ENCODE peak calls at places on chromosomes 1 and 21, in nine cellular contexts. One of them, this sample, is unnamed.

GRCh38 chr1:119748040-119748439 is 20.7 kb downstream of the HMGCS2 start:
- DNase-seq in cardiac muscle cell: peak; percentile 23
- DNase-seq in A172: no peak
- DNase-seq in HFF-Myc: no peak
- DNase-seq in T follicular helper cell: no peak
- DNase-seq in fibroblast of lung: no peak
- DNase-seq in kidney tubule cell: no peak
- DNase-seq in kidney epithelial cell: no peak
- DNase-seq in memory B cell: no peak
- DNase-seq in this sample: no peak

GRCh38 chr1:23473037-23473800 is 10.8 kb downstream of the ASAP3 start:
- DNase-seq in cardiac muscle cell: no peak
- DNase-seq in A172: no peak
- DNase-seq in HFF-Myc: no peak
- DNase-seq in T follicular helper cell: no peak
- DNase-seq in fibroblast of lung: peak; percentile 66
- DNase-seq in kidney tubule cell: peak; percentile 84
- DNase-seq in kidney epithelial cell: peak; percentile 57
- DNase-seq in memory B cell: no peak
- DNase-seq in this sample: no peak

GRCh38 chr1:29962356-29962755 is 726.0 kb downstream of the PTPRU start:
- DNase-seq in cardiac muscle cell: no peak
- DNase-seq in A172: no peak
- DNase-seq in HFF-Myc: no peak
- DNase-seq in T follicular helper cell: no peak
- DNase-seq in fibroblast of lung: no peak
- DNase-seq in kidney tubule cell: no peak
- DNase-seq in kidney epithelial cell: no peak
- DNase-seq in memory B cell: no peak
- DNase-seq in this sample: no peak

GRCh38 chr1:64246294-64246917 is 43.0 kb downstream of the UBE2U start:
- DNase-seq in cardiac muscle cell: peak; percentile 66
- DNase-seq in A172: no peak
- DNase-seq in HFF-Myc: no peak
- DNase-seq in T follicular helper cell: no peak
- DNase-seq in fibroblast of lung: peak; percentile 34
- DNase-seq in kidney tubule cell: peak; percentile 68
- DNase-seq in kidney epithelial cell: no peak
- DNase-seq in memory B cell: no peak
- DNase-seq in this sample: no peak

GRCh38 chr1:196660912-196661311 is 9.1 kb downstream of the CFH start:
- DNase-seq in cardiac muscle cell: peak; percentile 57
- DNase-seq in A172: no peak
- DNase-seq in HFF-Myc: no peak
- DNase-seq in T follicular helper cell: no peak
- DNase-seq in fibroblast of lung: peak; percentile 17
- DNase-seq in kidney tubule cell: peak; percentile 40
- DNase-seq in kidney epithelial cell: no peak
- DNase-seq in memory B cell: no peak
- DNase-seq in this sample: no peak

GRCh38 chr1:212950243-212951057 is at the start of gene VASH2:
- DNase-seq in cardiac muscle cell: peak; percentile 94
- DNase-seq in A172: peak; percentile 82
- DNase-seq in HFF-Myc: no peak
- DNase-seq in T follicular helper cell: peak; percentile 15
- DNase-seq in fibroblast of lung: peak; percentile 83
- DNase-seq in kidney tubule cell: peak; percentile 81
- DNase-seq in kidney epithelial cell: peak; percentile 38
- DNase-seq in memory B cell: peak; percentile 49
- DNase-seq in this sample: peak; percentile 86

GRCh38 chr1:2184531-2184930 is 10.0 kb downstream of the FAAP20 start:
- DNase-seq in cardiac muscle cell: no peak
- DNase-seq in A172: no peak
- DNase-seq in HFF-Myc: no peak
- DNase-seq in T follicular helper cell: no peak
- DNase-seq in fibroblast of lung: no peak
- DNase-seq in kidney tubule cell: no peak
- DNase-seq in kidney epithelial cell: no peak
- DNase-seq in memory B cell: no peak
- DNase-seq in this sample: no peak

GRCh38 chr21:15826147-15826780 is 96.5 kb downstream of the USP25 start:
- DNase-seq in cardiac muscle cell: peak; percentile 55
- DNase-seq in A172: peak; percentile 45
- DNase-seq in HFF-Myc: peak; percentile 21
- DNase-seq in T follicular helper cell: peak; percentile 3
- DNase-seq in fibroblast of lung: peak; percentile 36
- DNase-seq in kidney tubule cell: peak; percentile 62
- DNase-seq in kidney epithelial cell: no peak
- DNase-seq in memory B cell: no peak
- DNase-seq in this sample: no peak

GRCh38 chr1:10726355-10726754 is 70.1 kb downstream of the CASZ1 start:
- DNase-seq in cardiac muscle cell: no peak
- DNase-seq in A172: peak; percentile 25
- DNase-seq in HFF-Myc: no peak
- DNase-seq in T follicular helper cell: no peak
- DNase-seq in fibroblast of lung: no peak
- DNase-seq in kidney tubule cell: peak; percentile 88
- DNase-seq in kidney epithelial cell: peak; percentile 4
- DNase-seq in memory B cell: no peak
- DNase-seq in this sample: no peak

GRCh38 chr1:87194271-87194774 is 134.4 kb upstream of the LMO4 start:
- DNase-seq in cardiac muscle cell: no peak
- DNase-seq in A172: no peak
- DNase-seq in HFF-Myc: no peak
- DNase-seq in T follicular helper cell: no peak
- DNase-seq in fibroblast of lung: no peak
- DNase-seq in kidney tubule cell: no peak
- DNase-seq in kidney epithelial cell: no peak
- DNase-seq in memory B cell: no peak
- DNase-seq in this sample: no peak

GRCh38 chr1:86205741-86206140 is 49.2 kb upstream of the COL24A1 start:
- DNase-seq in cardiac muscle cell: no peak
- DNase-seq in A172: no peak
- DNase-seq in HFF-Myc: no peak
- DNase-seq in T follicular helper cell: no peak
- DNase-seq in fibroblast of lung: peak; percentile 75
- DNase-seq in kidney tubule cell: no peak
- DNase-seq in kidney epithelial cell: no peak
- DNase-seq in memory B cell: no peak
- DNase-seq in this sample: no peak

GRCh38 chr1:179353546-179353945 is 12.2 kb upstream of the AXDND1 start:
- DNase-seq in cardiac muscle cell: peak; percentile 14
- DNase-seq in A172: peak; percentile 12
- DNase-seq in HFF-Myc: peak; percentile 65
- DNase-seq in T follicular helper cell: no peak
- DNase-seq in fibroblast of lung: peak; percentile 71
- DNase-seq in kidney tubule cell: peak; percentile 24
- DNase-seq in kidney epithelial cell: no peak
- DNase-seq in memory B cell: no peak
- DNase-seq in this sample: peak; percentile 70

GRCh38 chr1:53734650-53735211 is 4.2 kb downstream of the GLIS1 start:
- DNase-seq in cardiac muscle cell: peak; percentile 46
- DNase-seq in A172: no peak
- DNase-seq in HFF-Myc: peak; percentile 91
- DNase-seq in T follicular helper cell: no peak
- DNase-seq in fibroblast of lung: peak; percentile 85
- DNase-seq in kidney tubule cell: peak; percentile 44
- DNase-seq in kidney epithelial cell: no peak
- DNase-seq in memory B cell: no peak
- DNase-seq in this sample: no peak

GRCh38 chr1:155649689-155650088 is 38.9 kb downstream of the YY1AP1 start:
- DNase-seq in cardiac muscle cell: no peak
- DNase-seq in A172: no peak
- DNase-seq in HFF-Myc: no peak
- DNase-seq in T follicular helper cell: no peak
- DNase-seq in fibroblast of lung: no peak
- DNase-seq in kidney tubule cell: no peak
- DNase-seq in kidney epithelial cell: no peak
- DNase-seq in memory B cell: no peak
- DNase-seq in this sample: no peak

GRCh38 chr1:203172184-203173115 is 3.2 kb downstream of the MYBPH start:
- DNase-seq in cardiac muscle cell: peak; percentile 75
- DNase-seq in A172: peak; percentile 74
- DNase-seq in HFF-Myc: no peak
- DNase-seq in T follicular helper cell: peak; percentile 20
- DNase-seq in fibroblast of lung: peak; percentile 30
- DNase-seq in kidney tubule cell: peak; percentile 74
- DNase-seq in kidney epithelial cell: no peak
- DNase-seq in memory B cell: peak; percentile 44
- DNase-seq in this sample: peak; percentile 69

GRCh38 chr1:117967900-117968299 is 38.4 kb downstream of the WDR3 start:
- DNase-seq in cardiac muscle cell: peak; percentile 2
- DNase-seq in A172: no peak
- DNase-seq in HFF-Myc: peak; percentile 24
- DNase-seq in T follicular helper cell: no peak
- DNase-seq in fibroblast of lung: peak; percentile 40
- DNase-seq in kidney tubule cell: peak; percentile 13
- DNase-seq in kidney epithelial cell: no peak
- DNase-seq in memory B cell: no peak
- DNase-seq in this sample: no peak